ENCODE peak calls at places on chromosomes 11 and 22, in five cellular contexts. One of them, this sample, is unnamed.

GRCh38 chr11:117868088-117868487 is 8.4 kb downstream of the FXYD6 start:
- DNase-seq in esophagus muscularis mucosa: no peak
- DNase-seq in stomach: no peak
- DNase-seq in testis: peak
- DNase-seq in gastrocnemius medialis: no peak
- DNase-seq in this sample: no peak

GRCh38 chr11:128210148-128210940 is 377.0 kb downstream of the ETS1 start:
- DNase-seq in gastrocnemius medialis: no peak
- DNase-seq in stomach: no peak
- DNase-seq in esophagus muscularis mucosa: no peak
- DNase-seq in testis: no peak
- DNase-seq in this sample: peak

GRCh38 chr22:20553947-20554741 is 46.7 kb downstream of the MED15 start:
- DNase-seq in stomach: no peak
- DNase-seq in gastrocnemius medialis: peak
- DNase-seq in testis: no peak
- DNase-seq in esophagus muscularis mucosa: no peak
- DNase-seq in this sample: no peak

GRCh38 chr22:25627271-25627848 is 62.9 kb downstream of the GRK3 start:
- DNase-seq in testis: no peak
- DNase-seq in stomach: no peak
- DNase-seq in esophagus muscularis mucosa: peak
- DNase-seq in gastrocnemius medialis: no peak
- DNase-seq in this sample: no peak

GRCh38 chr11:103735497-103736032 is 300.9 kb upstream of the DDI1 start:
- DNase-seq in stomach: no peak
- DNase-seq in gastrocnemius medialis: no peak
- DNase-seq in esophagus muscularis mucosa: no peak
- DNase-seq in testis: no peak
- DNase-seq in this sample: no peak

GRCh38 chr22:37260939-37261338 is 16.9 kb upstream of the RAC2 start:
- DNase-seq in gastrocnemius medialis: no peak
- DNase-seq in esophagus muscularis mucosa: no peak
- DNase-seq in testis: peak
- DNase-seq in stomach: peak
- DNase-seq in this sample: peak

GRCh38 chr11:15665368-15665871 is 550.7 kb downstream of the INSC start:
- DNase-seq in gastrocnemius medialis: no peak
- DNase-seq in stomach: no peak
- DNase-seq in esophagus muscularis mucosa: no peak
- DNase-seq in testis: no peak
- DNase-seq in this sample: no peak

GRCh38 chr11:31160504-31161422 is 208.8 kb downstream of the DCDC1 start:
- DNase-seq in stomach: no peak
- DNase-seq in esophagus muscularis mucosa: no peak
- DNase-seq in gastrocnemius medialis: no peak
- DNase-seq in testis: no peak
- DNase-seq in this sample: no peak

GRCh38 chr11:45024846-45025623 is 74.4 kb upstream of the TP53I11 start:
- DNase-seq in gastrocnemius medialis: no peak
- DNase-seq in stomach: no peak
- DNase-seq in testis: no peak
- DNase-seq in esophagus muscularis mucosa: no peak
- DNase-seq in this sample: no peak

GRCh38 chr22:49368976-49369725 is 458.5 kb downstream of the BRD1 start:
- DNase-seq in stomach: peak
- DNase-seq in testis: no peak
- DNase-seq in esophagus muscularis mucosa: no peak
- DNase-seq in gastrocnemius medialis: no peak
- DNase-seq in this sample: peak

GRCh38 chr11:9132203-9132878 is 40.9 kb upstream of the SCUBE2 start:
- DNase-seq in stomach: no peak
- DNase-seq in esophagus muscularis mucosa: no peak
- DNase-seq in gastrocnemius medialis: no peak
- DNase-seq in testis: no peak
- DNase-seq in this sample: no peak

GRCh38 chr11:2166091-2166851 is 5.3 kb upstream of the INS start:
- DNase-seq in gastrocnemius medialis: no peak
- DNase-seq in testis: peak
- DNase-seq in esophagus muscularis mucosa: no peak
- DNase-seq in stomach: peak
- DNase-seq in this sample: no peak

GRCh38 chr11:8086001-8086479 is 5.0 kb downstream of the TUB start:
- DNase-seq in stomach: no peak
- DNase-seq in gastrocnemius medialis: no peak
- DNase-seq in testis: no peak
- DNase-seq in esophagus muscularis mucosa: no peak
- DNase-seq in this sample: no peak

GRCh38 chr11:46254135-46254491 is 23.3 kb upstream of the CREB3L1 start:
- DNase-seq in gastrocnemius medialis: no peak
- DNase-seq in stomach: peak
- DNase-seq in esophagus muscularis mucosa: no peak
- DNase-seq in testis: no peak
- DNase-seq in this sample: no peak

GRCh38 chr11:87473174-87473573 is 435.4 kb downstream of the TMEM135 start:
- DNase-seq in stomach: no peak
- DNase-seq in gastrocnemius medialis: no peak
- DNase-seq in esophagus muscularis mucosa: peak
- DNase-seq in testis: no peak
- DNase-seq in this sample: peak

GRCh38 chr22:23219787-23220484 is 39.6 kb downstream of the BCR start:
- DNase-seq in gastrocnemius medialis: no peak
- DNase-seq in testis: no peak
- DNase-seq in esophagus muscularis mucosa: no peak
- DNase-seq in stomach: peak
- DNase-seq in this sample: peak

GRCh38 chr11:33454264-33454663 is 197.1 kb downstream of the HIPK3 start:
- DNase-seq in gastrocnemius medialis: no peak
- DNase-seq in testis: no peak
- DNase-seq in esophagus muscularis mucosa: no peak
- DNase-seq in stomach: no peak
- DNase-seq in this sample: no peak

GRCh38 chr11:32116668-32117067 is 25.8 kb downstream of the RCN1 start:
- DNase-seq in testis: no peak
- DNase-seq in stomach: no peak
- DNase-seq in gastrocnemius medialis: no peak
- DNase-seq in esophagus muscularis mucosa: peak
- DNase-seq in this sample: no peak

GRCh38 chr11:121634889-121635288 is 182.1 kb upstream of the SORL1-AS1 start:
- DNase-seq in stomach: no peak
- DNase-seq in testis: no peak
- DNase-seq in gastrocnemius medialis: no peak
- DNase-seq in esophagus muscularis mucosa: no peak
- DNase-seq in this sample: peak

GRCh38 chr11:69172674-69173073 is 16.9 kb downstream of the SMIM38 start:
- DNase-seq in stomach: no peak
- DNase-seq in gastrocnemius medialis: no peak
- DNase-seq in esophagus muscularis mucosa: no peak
- DNase-seq in testis: no peak
- DNase-seq in this sample: peak

GRCh38 chr22:45971389-45972028 is 5.5 kb downstream of the WNT7B start:
- DNase-seq in testis: no peak
- DNase-seq in stomach: no peak
- DNase-seq in esophagus muscularis mucosa: no peak
- DNase-seq in gastrocnemius medialis: no peak
- DNase-seq in this sample: no peak

GRCh38 chr11:128734439-128735224 is 40.8 kb downstream of the FLI1 start:
- DNase-seq in testis: peak
- DNase-seq in esophagus muscularis mucosa: no peak
- DNase-seq in gastrocnemius medialis: peak
- DNase-seq in stomach: peak
- DNase-seq in this sample: no peak

GRCh38 chr11:59102259-59102765 is 4.7 kb upstream of the FAM111B start:
- DNase-seq in testis: peak
- DNase-seq in esophagus muscularis mucosa: no peak
- DNase-seq in gastrocnemius medialis: no peak
- DNase-seq in stomach: peak
- DNase-seq in this sample: no peak

GRCh38 chr11:114233755-114234154 is 62.4 kb upstream of the NNMT start:
- DNase-seq in gastrocnemius medialis: no peak
- DNase-seq in stomach: no peak
- DNase-seq in esophagus muscularis mucosa: no peak
- DNase-seq in testis: no peak
- DNase-seq in this sample: no peak

GRCh38 chr11:46162700-46163099 is 41.4 kb upstream of the PHF21A start:
- DNase-seq in testis: no peak
- DNase-seq in stomach: no peak
- DNase-seq in gastrocnemius medialis: no peak
- DNase-seq in esophagus muscularis mucosa: no peak
- DNase-seq in this sample: no peak

GRCh38 chr22:29031236-29031982 is 30.2 kb downstream of the C22orf31 start:
- DNase-seq in gastrocnemius medialis: peak
- DNase-seq in stomach: peak
- DNase-seq in esophagus muscularis mucosa: no peak
- DNase-seq in testis: peak
- DNase-seq in this sample: peak

GRCh38 chr22:49418943-49419342 is 408.7 kb downstream of the BRD1 start:
- DNase-seq in esophagus muscularis mucosa: no peak
- DNase-seq in stomach: no peak
- DNase-seq in testis: no peak
- DNase-seq in gastrocnemius medialis: no peak
- DNase-seq in this sample: no peak

DNA sequence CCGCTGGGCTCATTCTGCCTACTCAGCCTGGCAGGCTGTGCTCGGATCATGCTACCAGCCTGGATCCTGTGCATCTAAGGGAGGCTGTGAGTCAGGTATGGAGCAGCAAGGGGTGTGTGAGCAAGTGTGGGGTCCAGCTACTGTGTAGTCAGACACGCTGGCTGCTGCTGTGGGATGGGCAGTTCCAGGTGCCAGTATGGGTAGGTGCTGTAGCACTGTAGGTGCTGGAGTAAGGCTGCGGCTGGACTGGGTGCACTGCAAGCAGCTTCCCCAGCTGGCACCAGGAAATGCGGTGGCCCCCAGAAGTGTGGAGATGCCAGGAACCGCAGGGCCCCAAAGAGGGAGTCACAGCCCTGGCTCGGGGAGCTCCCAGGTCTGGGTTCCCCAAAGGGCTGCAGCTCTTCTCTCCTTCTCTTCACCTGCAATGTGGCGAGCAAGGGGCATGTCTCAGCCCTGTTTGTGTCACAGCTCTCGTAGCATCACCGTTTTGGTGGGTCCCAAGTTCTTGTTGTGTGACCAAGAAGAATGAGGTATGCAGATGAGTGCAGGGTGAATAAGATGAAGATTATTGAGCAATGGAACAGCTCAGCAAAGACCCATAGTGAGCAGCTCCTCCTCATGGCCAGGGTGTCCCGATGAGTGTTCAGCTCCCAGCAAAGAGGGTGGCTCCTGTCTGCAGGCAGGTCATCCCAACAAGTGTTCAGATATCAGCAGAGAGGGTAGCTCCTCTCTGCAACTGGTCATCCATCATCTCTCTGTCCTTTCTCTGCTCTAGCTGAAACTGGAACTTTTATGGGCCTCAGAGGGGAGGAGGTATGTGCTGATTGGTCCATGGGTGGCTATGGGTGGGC is 462.9 kb downstream of the TBC1D22A start:
- DNase-seq in esophagus muscularis mucosa: peak
- DNase-seq in stomach: no peak
- DNase-seq in gastrocnemius medialis: no peak
- DNase-seq in testis: no peak
- DNase-seq in this sample: no peak
- TF ChIP-seq POLR2A in esophagus muscularis mucosa: no peak
- TF ChIP-seq POLR2A in stomach: no peak
- TF ChIP-seq POLR2A in gastrocnemius medialis: no peak
- TF ChIP-seq POLR2A in testis: no peak
- TF ChIP-seq POLR2A in this sample: no peak

DNA sequence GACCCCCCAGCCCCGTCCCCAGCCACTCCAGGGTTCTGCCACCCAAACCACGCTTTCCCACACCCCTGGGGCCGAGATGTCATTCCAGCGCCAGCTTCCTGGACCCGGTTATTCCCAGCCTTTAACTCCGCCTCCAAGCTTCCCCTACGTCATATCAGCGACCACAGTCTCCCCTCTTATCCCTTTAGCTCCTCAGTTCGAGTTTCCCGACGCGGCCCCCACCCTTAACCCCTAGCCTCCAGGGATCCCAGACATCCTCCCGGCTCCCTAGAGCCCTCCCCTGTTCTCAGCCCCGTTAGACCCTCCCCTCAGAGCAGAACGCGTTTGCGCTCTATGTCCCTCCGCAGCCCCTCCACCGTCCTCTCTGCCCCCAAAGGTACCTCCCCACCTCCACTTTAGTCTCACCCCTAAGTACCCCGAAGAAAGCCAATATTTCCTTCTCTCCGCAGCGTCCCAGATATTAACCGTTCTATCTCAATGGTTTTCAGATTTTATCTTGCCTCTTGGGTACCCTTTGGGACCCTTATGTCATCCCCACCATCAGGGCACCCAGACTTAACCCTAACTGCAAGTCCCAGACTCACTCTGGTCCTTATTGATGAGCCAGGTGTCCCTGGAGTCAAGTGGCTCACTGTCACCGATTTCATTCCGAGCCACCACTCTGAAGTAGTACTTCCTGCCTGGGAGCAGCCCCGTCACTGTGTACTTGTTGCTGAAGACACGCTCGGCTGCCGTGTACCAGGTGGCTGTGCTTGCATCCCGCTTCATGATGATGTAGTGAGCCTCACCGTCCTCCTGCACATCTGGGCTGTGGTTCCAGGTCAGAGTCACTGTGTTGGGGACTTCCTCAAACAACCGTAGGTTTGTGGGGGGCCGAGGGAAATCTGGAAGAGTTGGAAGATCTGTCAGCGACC is 8.0 kb downstream of the TMEM86A start:
- DNase-seq in testis: peak
- DNase-seq in gastrocnemius medialis: no peak
- DNase-seq in esophagus muscularis mucosa: no peak
- DNase-seq in stomach: peak
- DNase-seq in this sample: no peak
- TF ChIP-seq POLR2A in testis: no peak
- TF ChIP-seq POLR2A in gastrocnemius medialis: no peak
- TF ChIP-seq POLR2A in esophagus muscularis mucosa: no peak
- TF ChIP-seq POLR2A in stomach: no peak
- TF ChIP-seq POLR2A in this sample: no peak

GRCh38 chr11:65898656-65899355 is 1.4 kb downstream of the FOSL1 start:
- DNase-seq in gastrocnemius medialis: no peak
- DNase-seq in stomach: no peak
- DNase-seq in esophagus muscularis mucosa: no peak
- DNase-seq in testis: no peak
- DNase-seq in this sample: no peak
- TF ChIP-seq POLR2A in gastrocnemius medialis: no peak
- TF ChIP-seq POLR2A in stomach: no peak
- TF ChIP-seq POLR2A in esophagus muscularis mucosa: no peak
- TF ChIP-seq POLR2A in testis: no peak
- TF ChIP-seq POLR2A in this sample: peak

DNA sequence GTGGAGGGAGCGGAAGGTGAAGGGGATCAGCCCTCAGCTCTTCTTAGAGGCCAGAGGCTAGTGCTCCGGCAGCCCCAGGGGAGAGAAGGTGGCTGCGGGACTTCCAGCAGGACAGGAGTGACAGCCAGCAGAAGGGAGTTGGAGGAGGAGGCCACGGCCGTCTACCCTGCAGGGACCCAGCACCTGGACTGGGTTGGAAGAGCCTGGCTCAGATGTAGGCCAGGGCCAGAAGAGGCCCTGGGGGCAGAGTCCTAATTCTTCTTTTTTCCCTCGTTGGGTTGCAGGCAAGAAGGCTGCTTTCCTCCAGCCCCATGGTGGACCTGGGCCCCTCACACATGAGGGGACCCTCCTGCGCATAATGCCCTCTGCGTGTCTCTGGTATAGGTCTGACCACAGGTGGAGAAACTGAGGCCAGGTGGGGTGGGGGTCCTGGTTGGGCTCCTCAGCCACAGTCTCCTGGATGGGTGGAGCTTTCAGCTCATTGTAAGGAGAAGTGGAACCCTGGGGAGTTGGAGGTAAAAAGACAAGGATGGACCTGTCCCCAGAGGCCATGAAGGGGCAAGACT is 2.3 kb upstream of the MCAM start:
- DNase-seq in gastrocnemius medialis: no peak
- DNase-seq in stomach: no peak
- DNase-seq in esophagus muscularis mucosa: no peak
- DNase-seq in testis: no peak
- DNase-seq in this sample: no peak
- TF ChIP-seq POLR2A in gastrocnemius medialis: no peak
- TF ChIP-seq POLR2A in stomach: no peak
- TF ChIP-seq POLR2A in esophagus muscularis mucosa: no peak
- TF ChIP-seq POLR2A in testis: no peak
- TF ChIP-seq POLR2A in this sample: no peak